ENCODE peak calls at places on chromosomes 16 and 17, in eight cellular contexts. P is endothelial cell of umbilical vein; I is stimulated activated naive CD8-positive, alpha-beta T cell treated with anti-CD3 and anti-CD28 coated beads, Interleukin-15, amount 100 ng/mL, for 72 hours; B is hepatocyte; F is ovary; J is stimulated activated CD8-positive, alpha-beta memory T cell treated with anti-CD3 and anti-CD28 coated beads, Interleukin-2, amount 100 ng/mL, for 1 hour; A is activated CD8-positive, alpha-beta memory T cell treated with anti-CD3 and anti-CD28 coated beads for 1 hour; V is Daoy. M is an unnamed sample.

GRCh38 chr17:5759501-5759925 is 175.2 kb upstream of the NLRP1 start:
- DNase-seq in V (no peak), P (peak; percentile 97), I (no peak), B (no peak), A (no peak), J (no peak), F (no peak), M (no peak)

GRCh38 chr16:67969286-67970039 is 1.0 kb upstream of the SLC12A4 start:
- DNase-seq in J (no peak), V (no peak), B (peak; percentile 46), I (no peak), P (peak; percentile 20), A (no peak), F (peak; percentile 54), M (no peak)

GRCh38 chr17:46851029-46851741 is at the start of gene WNT9B:
- DNase-seq in A (no peak), F (no peak), P (no peak), V (peak; percentile 66), J (no peak), B (peak; percentile 90), I (no peak), M (no peak)

GRCh38 chr17:74957935-74958549 is 14.5 kb downstream of the HID1 start:
- DNase-seq in B (peak; percentile 73), V (peak; percentile 73), F (peak; percentile 84), I (peak; percentile 80), J (peak; percentile 63), P (peak; percentile 59), A (peak; percentile 72), M (peak; percentile 19)

GRCh38 chr17:40351185-40352043 is 13.1 kb downstream of the GJD3 start:
- DNase-seq in F (no peak), V (no peak), B (peak; percentile 5), P (no peak), A (no peak), I (no peak), J (no peak), M (peak; percentile 48)

GRCh38 chr16:66905633-66906539 is 12.8 kb downstream of the CDH16 start:
- DNase-seq in V (no peak), I (peak; percentile 41), P (no peak), J (no peak), F (no peak), B (peak; percentile 90), A (no peak), M (no peak)

GRCh38 chr17:41617136-41617535 is 4.6 kb upstream of the KRT16 start:
- DNase-seq in P (no peak), B (no peak), A (no peak), I (no peak), F (no peak), V (no peak), J (no peak), M (no peak)

GRCh38 chr17:42559076-42559475 is 2.9 kb upstream of the COASY start:
- DNase-seq in B (no peak), F (no peak), V (no peak), I (no peak), A (no peak), P (no peak), J (no peak), M (no peak)

GRCh38 chr17:51228177-51228576 is 31.7 kb downstream of the MBTD1 start:
- DNase-seq in F (no peak), V (no peak), A (no peak), I (no peak), J (no peak), P (no peak), B (no peak), M (no peak)

GRCh38 chr16:56776562-56776961 is 46.6 kb downstream of the NUP93 start:
- DNase-seq in F (peak; percentile 49), B (peak; percentile 28), J (no peak), P (peak; percentile 34), V (no peak), A (no peak), I (no peak), M (no peak)

GRCh38 chr16:10077861-10078260 is 104.4 kb downstream of the GRIN2A start:
- DNase-seq in J (no peak), B (no peak), P (no peak), A (no peak), F (no peak), I (no peak), V (no peak), M (no peak)

GRCh38 chr17:75832164-75832651 is 12.0 kb downstream of the UNC13D start:
- DNase-seq in V (peak; percentile 85), F (no peak), B (no peak), J (peak; percentile 46), P (no peak), I (peak; percentile 64), A (no peak), M (no peak)

GRCh38 chr17:74431568-74432483 is at the start of gene GPRC5C:
- DNase-seq in A (peak; percentile 25), I (peak; percentile 57), V (peak; percentile 92), B (peak; percentile 95), J (no peak), F (peak; percentile 94), P (no peak), M (no peak)

GRCh38 chr17:81921996-81922565 is 4.1 kb upstream of the SIRT7 start:
- DNase-seq in A (no peak), J (no peak), B (no peak), V (no peak), I (no peak), F (no peak), P (no peak), M (no peak)

GRCh38 chr16:58885528-58886170 is 151.5 kb upstream of the GOT2 start:
- DNase-seq in V (no peak), F (no peak), I (no peak), B (no peak), J (no peak), P (no peak), A (no peak), M (no peak)

GRCh38 chr17:21077286-21077685 is 34.5 kb upstream of the USP22 start:
- DNase-seq in J (no peak), F (no peak), A (no peak), B (no peak), V (no peak), P (no peak), I (no peak), M (no peak)

GRCh38 chr16:75236232-75236631 is 15.2 kb downstream of the BCAR1 start:
- DNase-seq in P (no peak), F (no peak), B (no peak), V (no peak), I (peak; percentile 48), J (no peak), A (no peak), M (no peak)

GRCh38 chr17:50634123-50634914 is at the start of gene ABCC3:
- DNase-seq in B (peak; percentile 80), V (peak; percentile 58), P (no peak), J (no peak), I (no peak), F (peak; percentile 59), A (no peak), M (no peak)

GRCh38 chr17:44219126-44219635 is 294 bp downstream of the UBTF start:
- DNase-seq in P (peak; percentile 54), F (peak; percentile 84), J (no peak), A (peak; percentile 54), V (peak; percentile 77), B (peak; percentile 91), I (peak; percentile 83), M (no peak)

GRCh38 chr17:78391843-78392242 is 13.4 kb downstream of the PGS1 start:
- DNase-seq in A (no peak), P (peak; percentile 53), I (no peak), F (no peak), V (peak; percentile 59), B (peak; percentile 61), J (no peak), M (no peak)

GRCh38 chr16:74725641-74726040 is 25.0 kb upstream of the MLKL start:
- DNase-seq in A (no peak), F (no peak), V (no peak), J (no peak), P (no peak), I (no peak), B (no peak), M (no peak)

GRCh38 chr17:66655861-66656260 is 179.1 kb upstream of the CACNG5 start:
- DNase-seq in P (no peak), J (no peak), V (peak; percentile 71), B (no peak), I (peak; percentile 42), F (no peak), A (no peak), M (no peak)

GRCh38 chr17:37365589-37365988 is 10.2 kb upstream of the C17orf78 start:
- DNase-seq in I (no peak), V (no peak), P (no peak), J (no peak), A (no peak), F (no peak), B (no peak), M (no peak)

GRCh38 chr17:81159611-81160265 is 5.6 kb upstream of the PVALEF start:
- DNase-seq in A (no peak), B (no peak), F (no peak), P (no peak), I (no peak), J (no peak), V (no peak), M (no peak)

GRCh38 chr17:41777157-41777578 is 9.3 kb downstream of the JUP start:
- DNase-seq in I (no peak), B (no peak), P (no peak), J (no peak), V (no peak), A (no peak), F (no peak), M (no peak)

GRCh38 chr16:54069601-54070239 is 216.9 kb downstream of the IRX3 start:
- DNase-seq in B (no peak), V (no peak), F (no peak), A (no peak), J (no peak), I (no peak), P (no peak), M (no peak)

GRCh38 chr17:36072431-36073121 is 8.5 kb downstream of the CCL18 start:
- DNase-seq in F (no peak), J (peak; percentile 41), I (peak; percentile 82), B (peak; percentile 80), A (peak; percentile 29), V (peak; percentile 54), P (peak; percentile 58), M (no peak)

GRCh38 chr17:36593651-36594316 is 2.1 kb downstream of the DHRS11 start:
- DNase-seq in P (no peak), A (no peak), B (peak; percentile 34), F (no peak), V (no peak), J (no peak), I (no peak), M (no peak)

GRCh38 chr16:15960124-15960971 is 10.9 kb downstream of the ABCC1 start:
- DNase-seq in V (no peak), J (no peak), P (peak; percentile 83), F (no peak), I (no peak), B (no peak), A (no peak), M (no peak)

GRCh38 chr16:73093146-73094144 is 45.5 kb upstream of the ZFHX3 start:
- DNase-seq in P (peak; percentile 87), V (peak; percentile 10), F (no peak), I (no peak), J (no peak), A (no peak), B (no peak), M (no peak)

GRCh38 chr16:53457670-53458069 is 23.4 kb downstream of the RBL2 start:
- DNase-seq in A (peak; percentile 45), V (no peak), F (no peak), J (peak; percentile 45), P (no peak), I (peak; percentile 77), B (no peak), M (no peak)

GRCh38 chr17:61351745-61352407 is 47.8 kb upstream of the TBX2 start:
- DNase-seq in A (no peak), V (no peak), J (no peak), F (no peak), B (no peak), I (no peak), P (no peak), M (no peak)

GRCh38 chr17:48604770-48605329 is at the start of gene HOXB6:
- DNase-seq in I (no peak), F (no peak), P (peak; percentile 80), V (peak; percentile 70), B (peak; percentile 38), A (no peak), J (no peak), M (no peak)

GRCh38 chr17:78977992-78978973 is 1.4 kb downstream of the LGALS3BP start:
- DNase-seq in P (no peak), B (no peak), J (no peak), I (no peak), F (no peak), V (no peak), A (no peak), M (no peak)

M was measured in NCI-H1417 treated with DMSO at 0.1 percent for 48 hours.